ENCODE peak calls at places on chromosomes 16 and 17, in ten cellular contexts. V is glutamatergic neuron; B is A172; W is activated CD4-positive, alpha-beta T cell treated with anti-CD3 and anti-CD28 coated beads for 24 hours; O is neural crest cell; N is RCC 7860; R is CD4-positive, alpha-beta T cell; Z is H54; K is heart right ventricle; G is foreskin fibroblast. F is an unnamed sample.

GRCh38 chr17:3729881-3730280 is 6.2 kb downstream of the HASPIN start:
- DNase-seq in R (no peak), K (no peak), B (no peak), N (no peak), Z (no peak), V (no peak), W (no peak), O (no peak), G (no peak), F (no peak)

GRCh38 chr17:58280480-58281217 is at the start of gene MPO:
- DNase-seq in B (no peak), W (no peak), V (no peak), Z (no peak), O (no peak), G (no peak), R (no peak), K (no peak), N (no peak), F (no peak)

GRCh38 chr17:40021471-40021961 is 6.3 kb downstream of the CSF3 start:
- DNase-seq in R (no peak), K (no peak), G (peak), Z (peak), W (no peak), N (peak), V (no peak), O (no peak), B (peak), F (peak)

GRCh38 chr17:79618383-79619067 is 7.7 kb upstream of the RBFOX3 start:
- DNase-seq in N (no peak), V (peak), K (no peak), Z (no peak), B (no peak), R (no peak), O (no peak), W (no peak), G (peak), F (no peak)

GRCh38 chr17:67126983-67127382 is 82.6 kb downstream of the CACNG1 start:
- DNase-seq in N (no peak), Z (no peak), O (no peak), G (no peak), R (no peak), W (no peak), K (no peak), V (no peak), B (no peak), F (no peak)

GRCh38 chr16:86491643-86492030 is 18.7 kb upstream of the FOXF1 start:
- DNase-seq in V (no peak), G (no peak), K (no peak), O (no peak), R (no peak), N (no peak), W (no peak), Z (no peak), B (peak), F (no peak)

GRCh38 chr17:48441231-48441711 is 11.3 kb upstream of the SKAP1 start:
- DNase-seq in W (no peak), O (no peak), B (peak), N (no peak), R (no peak), V (no peak), G (no peak), K (no peak), Z (no peak), F (peak)

GRCh38 chr17:43723697-43724359 is 34.8 kb downstream of the SOST start:
- DNase-seq in R (no peak), Z (peak), O (no peak), G (peak), K (no peak), N (peak), V (no peak), B (peak), W (no peak), F (peak)

GRCh38 chr16:67241008-67241900 is 6.0 kb downstream of the FHOD1 start:
- DNase-seq in G (peak), N (peak), O (no peak), W (no peak), K (peak), B (peak), V (no peak), Z (peak), R (no peak), F (peak)

GRCh38 chr17:12896386-12896785 is 107.1 kb downstream of the ARHGAP44 start:
- DNase-seq in Z (no peak), B (no peak), R (no peak), K (no peak), G (no peak), N (no peak), O (no peak), W (no peak), V (no peak), F (no peak)

GRCh38 chr17:57035971-57036481 is 49.0 kb upstream of the AKAP1 start:
- DNase-seq in V (no peak), O (no peak), N (no peak), R (no peak), W (no peak), Z (no peak), B (no peak), K (peak), G (no peak), F (no peak)

GRCh38 chr17:6427284-6427781 is 7.6 kb downstream of the AIPL1 start:
- DNase-seq in R (no peak), B (peak), G (no peak), K (no peak), O (no peak), Z (no peak), N (peak), V (no peak), W (peak), F (peak)

GRCh38 chr17:58399974-58400373 is 17.4 kb downstream of the RNF43 start:
- DNase-seq in G (no peak), B (no peak), R (no peak), N (no peak), O (no peak), W (no peak), K (no peak), V (no peak), Z (no peak), F (no peak)

GRCh38 chr17:76523084-76524037 is 14.1 kb downstream of the CYGB start:
- DNase-seq in B (peak), K (peak), W (peak), Z (peak), O (peak), G (peak), N (peak), R (peak), V (peak), F (peak)

GRCh38 chr16:82726306-82726705 is 99.5 kb downstream of the CDH13 start:
- DNase-seq in W (no peak), V (no peak), Z (no peak), O (no peak), N (no peak), G (no peak), K (no peak), B (no peak), R (no peak), F (no peak)

GRCh38 chr17:75370288-75370687 is 35.2 kb downstream of the GRB2 start:
- DNase-seq in R (no peak), Z (no peak), W (no peak), O (no peak), K (peak), G (no peak), B (no peak), V (no peak), N (no peak), F (no peak)

GRCh38 chr16:90019543-90020259 is 445 bp upstream of the DBNDD1 start:
- DNase-seq in V (peak), W (peak), B (peak), O (no peak), R (peak), K (no peak), G (peak), Z (peak), N (peak), F (peak)

GRCh38 chr17:42429726-42430464 is 6.8 kb upstream of the CAVIN1 start:
- DNase-seq in N (no peak), K (no peak), G (no peak), B (no peak), Z (no peak), R (no peak), V (no peak), O (no peak), W (no peak), F (no peak)

GRCh38 chr17:75849304-75849695 is 5.1 kb upstream of the UNC13D start:
- DNase-seq in O (no peak), Z (no peak), B (no peak), R (no peak), N (no peak), W (no peak), V (no peak), K (no peak), G (no peak), F (no peak)

GRCh38 chr17:82876602-82877391 is 37.0 kb upstream of the ZNF750 start:
- DNase-seq in W (no peak), G (peak), B (peak), N (no peak), O (peak), R (no peak), Z (no peak), V (peak), K (peak), F (no peak)

GRCh38 chr17:1362065-1362848 is 37.8 kb downstream of the YWHAE start:
- DNase-seq in W (no peak), B (no peak), K (no peak), V (no peak), N (no peak), G (no peak), R (no peak), O (no peak), Z (no peak), F (no peak)

GRCh38 chr16:85149776-85150175 is 37.5 kb upstream of the CIBAR2 start:
- DNase-seq in R (no peak), G (no peak), N (no peak), V (no peak), O (no peak), K (no peak), W (no peak), B (no peak), Z (no peak), F (no peak)

GRCh38 chr17:48606892-48607241 is 2.1 kb upstream of the HOXB6 start:
- DNase-seq in G (no peak), N (no peak), O (no peak), W (no peak), K (no peak), R (no peak), V (no peak), B (no peak), Z (no peak), F (no peak)

GRCh38 chr17:66378296-66378695 is 75.9 kb downstream of the PRKCA start:
- DNase-seq in R (no peak), K (no peak), W (no peak), G (no peak), B (no peak), Z (no peak), O (no peak), N (no peak), V (no peak), F (peak)

GRCh38 chr17:79549111-79549915 is 61.5 kb downstream of the RBFOX3 start:
- DNase-seq in B (no peak), N (no peak), K (no peak), G (no peak), W (no peak), R (no peak), O (no peak), Z (no peak), V (peak), F (no peak)

GRCh38 chr17:30093463-30094147 is 23.0 kb upstream of the NSRP1 start:
- DNase-seq in N (peak), B (peak), O (peak), W (peak), G (peak), V (peak), R (no peak), Z (peak), K (peak), F (peak)

F was measured in HT1080.